ENCODE peak calls at places on chromosomes 16 and 17, in six cellular contexts. Z is esophagus muscularis mucosa; A is CD4-positive, CD25-positive, alpha-beta regulatory T cell; J is fibroblast of lung; E is kidney; T is heart right ventricle. B is an unnamed sample.
A peak's percentile ranks its signal among the peaks of the same experiment; 100 is the strongest.

GRCh38 chr17:60248618-60249516 is 99.1 kb downstream of the CA4 start:
- DNase-seq in Z (no peak), A (no peak), J (no peak), E (no peak), T (no peak), B (no peak)

GRCh38 chr16:81752225-81752875 is 26.7 kb upstream of the PLCG2 start:
- DNase-seq in Z (peak; percentile 92), A (no peak), J (no peak), E (peak; percentile 82), T (peak; percentile 56), B (no peak)

GRCh38 chr17:72730091-72730490 is 362.4 kb downstream of the SLC39A11 start:
- DNase-seq in Z (no peak), A (no peak), J (peak; percentile 77), E (no peak), T (no peak), B (no peak)

GRCh38 chr17:76562734-76563148 is 22.9 kb downstream of the PRCD start:
- DNase-seq in Z (no peak), A (no peak), J (peak; percentile 94), E (no peak), T (no peak), B (no peak)

GRCh38 chr16:52556083-52556482 is 9.1 kb upstream of the TOX3 start:
- DNase-seq in Z (no peak), A (no peak), J (no peak), E (no peak), T (no peak), B (no peak)

GRCh38 chr17:34235389-34236028 is 19.6 kb upstream of the CCL2 start:
- DNase-seq in Z (no peak), A (no peak), J (no peak), E (no peak), T (peak; percentile 65), B (no peak)

GRCh38 chr17:64387145-64387473 is 3.6 kb downstream of the PECAM1 start:
- DNase-seq in Z (no peak), A (no peak), J (no peak), E (peak; percentile 56), T (no peak), B (no peak)

GRCh38 chr17:31556969-31557620 is 165.6 kb downstream of the RAB11FIP4 start:
- DNase-seq in Z (no peak), A (no peak), J (no peak), E (no peak), T (no peak), B (no peak)

GRCh38 chr17:6455321-6455705 is 11.1 kb downstream of the PIMREG start:
- DNase-seq in Z (no peak), A (peak; percentile 72), J (peak; percentile 28), E (peak; percentile 94), T (no peak), B (peak; percentile 13)

GRCh38 chr16:75588716-75589115 is 22.5 kb downstream of the GABARAPL2 start:
- DNase-seq in Z (no peak), A (no peak), J (no peak), E (no peak), T (no peak), B (no peak)

GRCh38 chr17:3693829-3694231 is 2.1 kb downstream of the P2RX5 start:
- DNase-seq in Z (no peak), A (peak; percentile 24), J (no peak), E (no peak), T (no peak), B (no peak)

GRCh38 chr16:65888201-65888600 is 478.3 kb upstream of the CDH5 start:
- DNase-seq in Z (no peak), A (no peak), J (no peak), E (no peak), T (no peak), B (no peak)

GRCh38 chr16:24771132-24771778 is 41.8 kb downstream of the TNRC6A start:
- DNase-seq in Z (no peak), A (peak; percentile 32), J (peak; percentile 50), E (no peak), T (no peak), B (no peak)

GRCh38 chr17:48611213-48611612 is 396 bp upstream of the HOXB7 start:
- DNase-seq in Z (no peak), A (no peak), J (no peak), E (peak; percentile 82), T (no peak), B (no peak)

GRCh38 chr16:73092236-73092781 is 44.4 kb upstream of the ZFHX3 start:
- DNase-seq in Z (no peak), A (no peak), J (no peak), E (no peak), T (no peak), B (no peak)

GRCh38 chr17:33498069-33498468 is 205.0 kb upstream of the ASIC2 start:
- DNase-seq in Z (no peak), A (no peak), J (peak; percentile 18), E (no peak), T (no peak), B (no peak)

GRCh38 chr17:59561042-59561441 is 4.4 kb upstream of the DHX40 start:
- DNase-seq in Z (no peak), A (peak; percentile 51), J (peak; percentile 16), E (no peak), T (no peak), B (peak; percentile 25)

GRCh38 chr16:75104836-75105235 is 11.7 kb downstream of the LDHD start:
- DNase-seq in Z (no peak), A (no peak), J (no peak), E (no peak), T (no peak), B (no peak)

DNA sequence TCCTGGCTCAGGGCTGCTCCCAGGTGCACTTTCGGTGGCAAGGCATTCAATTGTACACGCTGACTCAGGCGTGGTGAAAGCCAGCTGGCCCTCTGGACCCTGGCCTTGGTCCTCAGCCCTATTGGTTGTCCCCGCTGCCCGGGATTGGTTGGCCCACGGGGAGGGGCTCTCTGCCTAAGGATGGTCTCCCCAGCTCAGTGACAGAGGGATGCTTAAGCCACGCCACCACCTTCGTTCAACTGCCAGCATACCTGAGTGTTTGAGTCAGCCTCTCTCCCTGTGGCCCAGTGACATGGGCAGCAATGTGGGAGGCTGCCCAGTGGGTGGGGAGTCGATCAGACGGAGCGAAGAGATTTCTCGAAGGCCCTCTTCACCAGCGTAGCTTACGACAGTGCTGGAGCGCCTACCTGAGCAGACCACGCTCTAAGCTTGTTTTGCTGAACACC is 30.3 kb downstream of the IRF8 start:
- DNase-seq in Z (no peak), A (no peak), J (no peak), E (no peak), T (no peak), B (no peak)
- H3K4me1 ChIP-seq in Z (peaks cover 15% of the 10 kb centered on the region), A (no peaks in the 10 kb centered on the region), J (peaks cover 1% of the 10 kb centered on the region), E (no peaks in the 10 kb centered on the region), T (no peaks in the 10 kb centered on the region), B (no peaks in the 10 kb centered on the region)

GRCh38 chr17:57292086-57292485 is 35.8 kb downstream of the MSI2 start:
- DNase-seq in Z (no peak), A (no peak), J (no peak), E (no peak), T (no peak), B (no peak)
- H3K4me1 ChIP-seq in Z (peaks cover 34% of the 10 kb centered on the region), A (peaks cover 15% of the 10 kb centered on the region), J (no peaks in the 10 kb centered on the region), E (peaks cover 46% of the 10 kb centered on the region), T (peaks cover 74% of the 10 kb centered on the region), B (peaks cover 25% of the 10 kb centered on the region)

DNA sequence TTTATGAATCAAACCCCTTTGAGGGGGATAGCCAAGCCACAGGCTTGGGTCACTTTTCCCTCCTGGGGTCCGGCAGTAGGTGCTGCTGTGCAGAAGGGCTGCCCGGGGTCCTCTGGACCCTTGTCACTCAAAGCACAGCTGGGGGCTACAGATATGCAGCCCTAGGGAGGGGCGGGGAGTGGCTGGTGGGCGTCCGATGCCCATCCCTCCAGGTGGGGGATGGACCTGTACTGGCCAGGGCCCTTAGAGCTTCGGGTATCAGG is 598 bp downstream of the VASN start:
- DNase-seq in Z (no peak), A (no peak), J (no peak), E (no peak), T (no peak), B (no peak)
- H3K4me1 ChIP-seq in Z (peaks cover 76% of the 10 kb centered on the region), A (peaks cover 37% of the 10 kb centered on the region), J (peaks cover 57% of the 10 kb centered on the region), E (peaks cover 32% of the 10 kb centered on the region), T (peaks cover 83% of the 10 kb centered on the region), B (no peaks in the 10 kb centered on the region)

DNA sequence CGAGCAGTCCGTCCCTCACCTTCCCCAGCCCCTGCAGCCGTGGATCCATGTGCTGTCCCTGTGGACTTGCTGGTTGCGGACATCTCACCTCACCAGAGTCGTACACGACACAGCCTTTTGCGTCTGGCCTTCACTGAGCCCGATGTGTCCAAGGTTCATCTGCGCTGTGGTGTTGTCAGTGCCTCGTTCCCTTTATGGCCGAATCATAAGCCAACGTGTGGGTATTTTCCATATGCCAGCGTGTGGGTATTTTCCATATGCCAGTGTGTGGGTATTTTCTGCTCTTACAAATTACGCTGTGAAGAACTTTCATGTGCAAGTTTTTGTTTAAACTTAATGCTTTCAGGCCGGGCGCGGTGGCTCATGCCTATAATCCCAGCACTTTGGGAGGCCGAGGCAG is 31.6 kb downstream of the TBCD start:
- DNase-seq in Z (no peak), A (no peak), J (no peak), E (no peak), T (no peak), B (no peak)
- H3K4me1 ChIP-seq in Z (peaks cover 7% of the 10 kb centered on the region), A (no peaks in the 10 kb centered on the region), J (peaks cover 2% of the 10 kb centered on the region), E (no peaks in the 10 kb centered on the region), T (peaks cover 6% of the 10 kb centered on the region), B (no peaks in the 10 kb centered on the region)

GRCh38 chr16:50252874-50253510 is 13.4 kb upstream of the ADCY7 start:
- DNase-seq in Z (no peak), A (no peak), J (no peak), E (no peak), T (no peak), B (no peak)

GRCh38 chr16:50254072-50254471 is 12.3 kb upstream of the ADCY7 start:
- DNase-seq in Z (no peak), A (no peak), J (no peak), E (peak; percentile 32), T (no peak), B (no peak)

GRCh38 chr16:50253511-50253903 is 12.8 kb upstream of the ADCY7 start:
- DNase-seq in Z (no peak), A (no peak), J (no peak), E (peak; percentile 56), T (no peak), B (no peak)

GRCh38 chr16:50257876-50258275 is 8.5 kb upstream of the ADCY7 start:
- DNase-seq in Z (no peak), A (no peak), J (no peak), E (peak; percentile 13), T (no peak), B (no peak)

GRCh38 chr16:50255538-50255937 is 10.8 kb upstream of the ADCY7 start:
- DNase-seq in Z (no peak), A (no peak), J (no peak), E (peak; percentile 12), T (no peak), B (no peak)
- H3K4me1 ChIP-seq in Z (peaks cover 26% of the 10 kb centered on the region), A (no peaks in the 10 kb centered on the region), J (peaks cover 14% of the 10 kb centered on the region), E (no peaks in the 10 kb centered on the region), T (peaks cover 16% of the 10 kb centered on the region), B (peaks cover 10% of the 10 kb centered on the region)

DNA sequence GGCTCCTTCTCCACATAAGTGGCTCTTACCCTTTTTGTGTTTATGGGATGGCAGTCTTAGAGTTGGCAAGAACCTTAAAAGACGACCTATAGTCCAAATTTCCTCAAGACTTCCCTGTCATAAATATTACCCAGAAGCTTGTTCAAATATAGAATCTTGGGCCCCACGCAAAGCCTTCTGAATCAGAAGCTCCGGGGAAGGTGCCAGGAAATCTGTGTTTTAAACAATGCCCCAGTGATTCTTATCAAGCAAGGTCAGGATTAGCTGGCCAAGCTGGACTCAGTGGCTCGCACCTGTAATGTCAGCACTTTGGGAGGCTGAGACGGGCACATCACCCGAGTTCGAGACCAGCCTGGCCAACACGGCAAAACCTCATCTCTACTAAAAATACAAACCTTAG is 85.7 kb downstream of the TIMM22 start:
- DNase-seq in Z (no peak), A (no peak), J (peak; percentile 79), E (no peak), T (no peak), B (no peak)
- H3K4me1 ChIP-seq in Z (peaks cover 52% of the 10 kb centered on the region), A (no peaks in the 10 kb centered on the region), J (peaks cover 6% of the 10 kb centered on the region), E (no peaks in the 10 kb centered on the region), T (peaks cover 66% of the 10 kb centered on the region), B (no peaks in the 10 kb centered on the region)

GRCh38 chr16:79431923-79432322 is 168.6 kb downstream of the MAF start:
- DNase-seq in Z (no peak), A (no peak), J (no peak), E (no peak), T (no peak), B (no peak)
- H3K4me1 ChIP-seq in Z (peaks cover 10% of the 10 kb centered on the region), A (no peaks in the 10 kb centered on the region), J (no peaks in the 10 kb centered on the region), E (no peaks in the 10 kb centered on the region), T (peaks cover 8% of the 10 kb centered on the region), B (no peaks in the 10 kb centered on the region)

B was measured in HAP-1.